ENCODE peak calls at places on chromosomes 1 and 21, in eight cellular contexts. D, T, W, K, F, A, P and Q are unnamed samples.

GRCh38 chr1:98221926-98222325 is 301.1 kb upstream of the DPYD start:
- DNase-seq in T (no peak), K (no peak), W (no peak), A (no peak), P (no peak), F (peak), D (no peak), Q (peak)

GRCh38 chr21:15011967-15012366 is 52.8 kb downstream of the NRIP1 start:
- DNase-seq in T (no peak), A (no peak), K (no peak), P (no peak), W (no peak), D (no peak), F (no peak), Q (no peak)

GRCh38 chr1:205189162-205189561 is 22.3 kb downstream of the DSTYK start:
- DNase-seq in D (no peak), P (no peak), K (no peak), W (no peak), T (no peak), F (no peak), A (no peak), Q (no peak)

GRCh38 chr1:62271932-62272728 is 47.1 kb downstream of the KANK4 start:
- DNase-seq in F (no peak), A (peak), T (no peak), D (peak), K (no peak), P (no peak), W (peak), Q (no peak)

GRCh38 chr1:4253918-4254317 is 353.8 kb upstream of the C1orf174 start:
- DNase-seq in K (no peak), F (no peak), P (no peak), A (no peak), D (no peak), W (no peak), T (no peak), Q (no peak)

GRCh38 chr21:42737969-42738590 is 84.7 kb downstream of the PDE9A start:
- DNase-seq in P (no peak), A (peak), F (no peak), W (no peak), K (no peak), T (peak), D (no peak), Q (no peak)

GRCh38 chr1:31910933-31911332 is 27.2 kb downstream of the PTP4A2 start:
- DNase-seq in T (no peak), K (no peak), F (no peak), A (peak), W (peak), D (no peak), P (no peak), Q (no peak)

GRCh38 chr1:183841550-183841949 is 36.6 kb downstream of the RGL1 start:
- DNase-seq in W (peak), T (no peak), A (no peak), P (no peak), F (peak), D (no peak), K (no peak), Q (no peak)